ENCODE peak calls at places on chromosomes 12 and 14, in eight cellular contexts. L is mesendoderm; Q is activated naive CD4-positive, alpha-beta T cell treated with anti-CD3 and anti-CD28 coated beads, Interleukin-2, amount 50 U/mL, for 16 hours; Y is cardiac fibroblast; N is SW 1271; E is naive thymus-derived CD4-positive, alpha-beta T cell; D is CD4-positive, CD25-positive, alpha-beta regulatory T cell; T is fibroblast of the conjunctiva. U is an unnamed sample.

GRCh38 chr12:12398026-12398859 is 41.4 kb downstream of the BORCS5 start:
- DNase-seq in Q (no peak), D (no peak), T (peak; percentile 90), Y (peak; percentile 95), L (no peak), N (no peak), E (no peak), U (no peak)

GRCh38 chr14:57712698-57713097 is 153.2 kb downstream of the SLC35F4 start:
- DNase-seq in D (no peak), T (no peak), Y (no peak), Q (no peak), L (no peak), E (no peak), N (no peak), U (no peak)

GRCh38 chr12:97995578-97995977 is 519.8 kb upstream of the TMPO start:
- DNase-seq in Q (no peak), Y (no peak), L (no peak), T (no peak), N (no peak), D (no peak), E (no peak), U (no peak)

GRCh38 chr12:16118586-16118985 is 158.9 kb downstream of the SLC15A5 start:
- DNase-seq in Q (no peak), E (no peak), D (no peak), Y (peak; percentile 26), L (peak; percentile 93), T (no peak), N (no peak), U (no peak)

GRCh38 chr14:70904376-70904775 is 2.9 kb upstream of the PCNX1 start:
- DNase-seq in E (no peak), Q (no peak), L (no peak), Y (no peak), T (no peak), D (no peak), N (no peak), U (no peak)

GRCh38 chr14:81164167-81164774 is 56.5 kb downstream of the GTF2A1 start:
- DNase-seq in N (peak; percentile 65), D (peak; percentile 79), L (peak; percentile 96), Y (peak; percentile 70), E (no peak), T (peak; percentile 47), Q (peak; percentile 40), U (peak; percentile 58)

GRCh38 chr12:57890191-57891120 is 43.9 kb upstream of the CTDSP2 start:
- DNase-seq in Q (no peak), L (no peak), E (no peak), D (no peak), T (no peak), Y (peak; percentile 31), N (no peak), U (no peak)

GRCh38 chr14:95222151-95222631 is 64.9 kb upstream of the DICER1 start:
- DNase-seq in D (no peak), E (no peak), T (no peak), Q (no peak), L (peak; percentile 90), N (no peak), Y (peak; percentile 20), U (no peak)

GRCh38 chr12:27343255-27344000 is 10.8 kb downstream of the BMAL2 start:
- DNase-seq in L (peak; percentile 80), Y (peak; percentile 81), E (no peak), Q (no peak), T (peak; percentile 38), D (no peak), N (peak; percentile 73), U (peak; percentile 31)

GRCh38 chr12:30829876-30830275 is 75.1 kb upstream of the CAPRIN2 start:
- DNase-seq in Q (no peak), L (no peak), D (no peak), N (no peak), E (no peak), T (no peak), Y (no peak), U (no peak)

GRCh38 chr14:92501891-92502351 is 11.7 kb upstream of the RIN3 start:
- DNase-seq in L (no peak), N (no peak), Q (no peak), E (no peak), D (no peak), Y (peak; percentile 56), T (no peak), U (no peak)

GRCh38 chr12:132345555-132346200 is 16.3 kb upstream of the GALNT9 start:
- DNase-seq in D (no peak), N (no peak), L (no peak), Y (no peak), T (no peak), E (no peak), Q (no peak), U (no peak)

GRCh38 chr14:92641306-92641705 is 107.1 kb downstream of the LGMN start:
- DNase-seq in T (no peak), Q (no peak), L (no peak), E (no peak), Y (no peak), N (no peak), D (no peak), U (no peak)

GRCh38 chr14:90398315-90398811 is 1.5 kb downstream of the CALM1 start:
- DNase-seq in Q (peak; percentile 62), D (peak; percentile 80), N (peak; percentile 48), L (peak; percentile 52), E (peak; percentile 78), T (no peak), Y (no peak), U (peak; percentile 36)

GRCh38 chr12:124927325-124928094 is 13.1 kb upstream of the UBC start:
- DNase-seq in T (peak; percentile 75), L (peak; percentile 93), E (peak; percentile 88), N (no peak), D (peak; percentile 87), Q (peak; percentile 88), Y (peak; percentile 87), U (peak; percentile 92)

GRCh38 chr14:74942164-74942563 is 13.2 kb downstream of the PGF start:
- DNase-seq in T (no peak), Q (no peak), D (no peak), L (no peak), Y (no peak), N (no peak), E (no peak), U (no peak)

GRCh38 chr12:47732504-47732903 is 7.2 kb upstream of the ENDOU start:
- DNase-seq in Y (no peak), L (no peak), Q (no peak), T (no peak), D (no peak), E (no peak), N (no peak), U (no peak)

GRCh38 chr14:65255583-65256443 is 153.5 kb upstream of the MAX start:
- DNase-seq in Y (no peak), D (no peak), T (no peak), Q (no peak), E (no peak), N (no peak), L (peak; percentile 98), U (no peak)

GRCh38 chr14:103871596-103872480 is 24.5 kb upstream of the PPP1R13B start:
- DNase-seq in L (peak; percentile 64), T (no peak), D (peak; percentile 78), Y (peak; percentile 15), Q (peak; percentile 73), N (peak; percentile 21), E (peak; percentile 57), U (no peak)

GRCh38 chr12:124611559-124612391 is 44.4 kb upstream of the NCOR2 start:
- DNase-seq in N (no peak), T (no peak), Q (no peak), E (no peak), D (no peak), Y (no peak), L (no peak), U (no peak)

GRCh38 chr12:50612882-50613281 is 108.1 kb downstream of the DIP2B start:
- DNase-seq in Y (no peak), E (no peak), L (peak; percentile 59), D (no peak), N (no peak), T (no peak), Q (no peak), U (no peak)

GRCh38 chr12:24360907-24361306 is 411.4 kb upstream of the SOX5 start:
- DNase-seq in Q (no peak), N (no peak), E (no peak), T (no peak), D (no peak), Y (no peak), L (peak; percentile 32), U (no peak)

GRCh38 chr14:100383727-100384158 is 60.6 kb downstream of the SLC25A47 start:
- DNase-seq in D (peak; percentile 70), Y (peak; percentile 67), E (peak; percentile 45), T (no peak), L (peak; percentile 79), N (peak; percentile 44), Q (peak; percentile 59), U (peak; percentile 88)

GRCh38 chr12:67085699-67086098 is 183.5 kb upstream of the CAND1 start:
- DNase-seq in E (no peak), N (no peak), L (no peak), D (no peak), Q (no peak), T (no peak), Y (no peak), U (no peak)

U was measured in NCI-H460.